ENCODE peak calls at places on chromosomes 7 and 10, in four cellular contexts. P, J, C and D are unnamed samples.
A peak's percentile ranks its signal among the peaks of the same experiment; 100 is the strongest.

GRCh38 chr7:20113423-20114027 is 103.7 kb downstream of the MACC1 start:
- DNase-seq in P (no peak), J (no peak), C (no peak), D (no peak)

GRCh38 chr7:94212160-94212559 is 182.5 kb upstream of the COL1A2 start:
- DNase-seq in P (no peak), J (no peak), C (no peak), D (no peak)

GRCh38 chr10:72089618-72090017 is 1.3 kb upstream of the SPOCK2 start:
- DNase-seq in P (no peak), J (no peak), C (peak; percentile 73), D (no peak)

GRCh38 chr10:62560207-62560819 is 186.1 kb downstream of the ZNF365 start:
- DNase-seq in P (peak; percentile 5), J (no peak), C (no peak), D (no peak)

GRCh38 chr10:42943025-42943818 is 133.6 kb upstream of the RET start:
- DNase-seq in P (no peak), J (no peak), C (peak; percentile 27), D (no peak)

GRCh38 chr10:60955957-60956425 is 12.0 kb upstream of the RHOBTB1 start:
- DNase-seq in P (peak; percentile 94), J (no peak), C (no peak), D (no peak)

GRCh38 chr7:26698806-26699205 is 165.6 kb downstream of the SKAP2 start:
- DNase-seq in P (no peak), J (no peak), C (no peak), D (no peak)

GRCh38 chr7:133275008-133275407 is 22.1 kb downstream of the EXOC4 start:
- DNase-seq in P (no peak), J (no peak), C (no peak), D (no peak)

GRCh38 chr10:35448687-35449662 is 112.7 kb downstream of the CCNY start:
- DNase-seq in P (peak; percentile 22), J (no peak), C (no peak), D (no peak)

GRCh38 chr7:6252310-6252709 is 20.1 kb downstream of the CYTH3 start:
- DNase-seq in P (no peak), J (peak; percentile 89), C (no peak), D (no peak)

GRCh38 chr10:33536508-33536907 is 202.0 kb upstream of the NRP1 start:
- DNase-seq in P (no peak), J (no peak), C (no peak), D (no peak)

GRCh38 chr7:142508251-142508650 is 241.0 kb upstream of the PRSS1 start:
- DNase-seq in P (peak; percentile 97), J (no peak), C (no peak), D (no peak)

GRCh38 chr7:116984917-116985316 is 31.6 kb downstream of the ST7 start:
- DNase-seq in P (peak; percentile 52), J (no peak), C (no peak), D (peak; percentile 46)

GRCh38 chr7:125065546-125065945 is 135.9 kb upstream of the POT1 start:
- DNase-seq in P (no peak), J (no peak), C (no peak), D (no peak)

GRCh38 chr7:54615-55014 is 137.8 kb upstream of the FAM20C start:
- DNase-seq in P (no peak), J (no peak), C (no peak), D (no peak)

GRCh38 chr10:131733596-131733995 is 167.2 kb upstream of the PPP2R2D start:
- DNase-seq in P (no peak), J (no peak), C (peak; percentile 57), D (no peak)

GRCh38 chr7:139108256-139109187 is 998 bp downstream of the ZC3HAV1 start:
- DNase-seq in P (no peak), J (peak; percentile 6), C (peak; percentile 73), D (peak; percentile 48)

GRCh38 chr7:87507446-87507845 is 32.0 kb upstream of the ABCB4 start:
- DNase-seq in P (peak; percentile 2), J (no peak), C (no peak), D (no peak)

GRCh38 chr10:49426490-49427360 is 30.8 kb upstream of the DRGX start:
- DNase-seq in P (peak; percentile 8), J (no peak), C (no peak), D (no peak)